ENCODE peak calls at places on chromosome 1, in seven cellular contexts. Y is fibroblast of the conjunctiva, A is hippocampal formation, J is neural crest cell, D is pancreas, N is GDM1, E is left ventricle myocardium inferior. V is an unnamed sample.

GRCh38 chr1:77513839-77514763 is 168.4 kb downstream of the ZZZ3 start:
- DNase-seq in Y (peak), E (no peak), J (no peak), A (peak), N (no peak), D (no peak), V (no peak)

GRCh38 chr1:149884433-149885363 is 14.7 kb upstream of the BOLA1 start:
- DNase-seq in N (peak), A (peak), J (no peak), Y (peak), E (no peak), D (no peak), V (no peak)

GRCh38 chr1:76148460-76148859 is 73.9 kb downstream of the ST6GALNAC3 start:
- DNase-seq in A (no peak), E (no peak), Y (no peak), J (no peak), N (no peak), D (no peak), V (no peak)

GRCh38 chr1:205843031-205843859 is 6.7 kb downstream of the PM20D1 start:
- DNase-seq in E (no peak), D (peak), J (no peak), N (no peak), A (no peak), Y (no peak), V (no peak)

GRCh38 chr1:17439250-17440073 is at the start of gene RCC2:
- DNase-seq in Y (peak), E (peak), N (peak), A (peak), D (peak), J (peak), V (no peak)

GRCh38 chr1:244557565-244557964 is 95.4 kb upstream of the DESI2 start:
- DNase-seq in Y (no peak), D (no peak), E (no peak), J (no peak), N (no peak), A (no peak), V (no peak)

GRCh38 chr1:64471218-64471719 is 1.3 kb downstream of the CACHD1 start:
- DNase-seq in E (peak), J (peak), Y (no peak), N (no peak), D (peak), A (no peak), V (no peak)

GRCh38 chr1:182015360-182015759 is 46.2 kb downstream of the ZNF648 start:
- DNase-seq in N (no peak), Y (no peak), E (no peak), A (no peak), J (no peak), D (no peak), V (no peak)

GRCh38 chr1:45750298-45751038 is at the start of gene IPP:
- DNase-seq in J (peak), N (peak), A (peak), D (peak), Y (peak), E (peak), V (peak)

GRCh38 chr1:205088341-205088740 is 4.1 kb upstream of the TMEM81 start:
- DNase-seq in E (no peak), Y (no peak), N (no peak), D (no peak), A (no peak), J (no peak), V (no peak)

GRCh38 chr1:10928654-10929053 is 83.8 kb upstream of the TARDBP start:
- DNase-seq in N (no peak), D (no peak), E (no peak), Y (no peak), J (no peak), A (no peak), V (no peak)

GRCh38 chr1:247077768-247078314 is 770 bp downstream of the ZNF670 start:
- DNase-seq in E (no peak), A (no peak), D (no peak), Y (no peak), N (no peak), J (no peak), V (no peak)

GRCh38 chr1:209456878-209457277 is 126.6 kb upstream of the CAMK1G start:
- DNase-seq in N (no peak), A (no peak), Y (no peak), D (no peak), J (no peak), E (no peak), V (peak)

GRCh38 chr1:48680411-48681035 is 96.2 kb downstream of the BEND5 start:
- DNase-seq in D (no peak), N (no peak), E (no peak), A (no peak), Y (no peak), J (no peak), V (no peak)

GRCh38 chr1:42469727-42470126 is 6.6 kb downstream of the CCDC30 start:
- DNase-seq in Y (no peak), E (no peak), A (no peak), D (no peak), J (no peak), N (no peak), V (no peak)

GRCh38 chr1:61149010-61149860 is 66.9 kb downstream of the NFIA start:
- DNase-seq in A (no peak), N (no peak), J (no peak), D (no peak), Y (no peak), E (no peak), V (no peak)

GRCh38 chr1:10507111-10507879 is 32.5 kb downstream of the PEX14 start:
- DNase-seq in N (peak), D (peak), E (peak), Y (peak), A (peak), J (peak), V (peak)

GRCh38 chr1:63593887-63594617 is 841 bp downstream of the PGM1 start:
- DNase-seq in J (peak), Y (no peak), E (peak), D (peak), N (peak), A (no peak), V (no peak)

GRCh38 chr1:70840260-70840953 is 207.2 kb downstream of the PTGER3 start:
- DNase-seq in N (no peak), D (no peak), E (no peak), J (no peak), A (no peak), Y (no peak), V (peak)

GRCh38 chr1:94094466-94095111 is 26.4 kb downstream of the ABCA4 start:
- DNase-seq in A (peak), Y (peak), E (peak), J (no peak), N (peak), D (peak), V (peak)

GRCh38 chr1:27135920-27136551 is 18.9 kb downstream of the SLC9A1 start:
- DNase-seq in D (no peak), E (no peak), A (no peak), J (no peak), N (no peak), Y (no peak), V (no peak)

GRCh38 chr1:151831605-151832004 is at the start of gene RORC:
- DNase-seq in A (no peak), E (peak), N (no peak), J (no peak), D (peak), Y (no peak), V (no peak)

GRCh38 chr1:224223819-224224714 is 41.0 kb downstream of the DEGS1 start:
- DNase-seq in Y (peak), N (no peak), J (no peak), D (no peak), E (no peak), A (no peak), V (peak)

GRCh38 chr1:237814319-237814924 is 76.3 kb downstream of the ZP4 start:
- DNase-seq in Y (no peak), E (no peak), A (peak), N (no peak), D (no peak), J (no peak), V (no peak)

GRCh38 chr1:107267489-107267888 is 126.7 kb downstream of the NTNG1 start:
- DNase-seq in E (no peak), A (no peak), D (no peak), Y (no peak), J (no peak), N (no peak), V (no peak)

GRCh38 chr1:89754518-89754917 is 66.3 kb upstream of the LRRC8D start:
- DNase-seq in N (no peak), Y (peak), D (no peak), A (peak), J (no peak), E (no peak), V (no peak)

GRCh38 chr1:198032668-198033067 is 115.5 kb downstream of the LHX9 start:
- DNase-seq in A (no peak), N (no peak), J (no peak), Y (no peak), E (no peak), D (no peak), V (no peak)

GRCh38 chr1:27341525-27342252 is at the start of gene SYTL1:
- DNase-seq in E (no peak), N (peak), A (no peak), J (no peak), Y (no peak), D (peak), V (no peak)

GRCh38 chr1:245971711-245972085 is 535.4 kb downstream of the SMYD3 start:
- DNase-seq in A (no peak), Y (no peak), E (no peak), D (no peak), J (no peak), N (no peak), V (no peak)

GRCh38 chr1:84611796-84612195 is 37.6 kb upstream of the CTBS start:
- DNase-seq in D (no peak), A (no peak), N (no peak), E (no peak), J (no peak), Y (peak), V (no peak)

GRCh38 chr1:184785529-184785928 is 30.9 kb upstream of the EDEM3 start:
- DNase-seq in Y (no peak), N (no peak), E (no peak), D (no peak), A (no peak), J (no peak), V (no peak)

GRCh38 chr1:8078176-8078671 is 52.1 kb upstream of the ERRFI1 start:
- DNase-seq in N (no peak), Y (peak), A (no peak), J (no peak), D (no peak), E (no peak), V (no peak)

GRCh38 chr1:21626921-21627339 is 42.2 kb downstream of the RAP1GAP start:
- DNase-seq in D (no peak), Y (no peak), E (no peak), N (no peak), J (no peak), A (no peak), V (no peak)

V was measured in stromal cell of bone marrow.